ENCODE peak calls at places on chromosomes 13 and 19, in six cellular contexts. W is A549, S is K562, F is HCT116, K is stomach, Y is Peyer's patch. X is an unnamed sample.

GRCh38 chr19:54390942-54391577 is 24.2 kb upstream of the TTYH1 start:
- DNase-seq in W (peak; percentile 80), S (peak; percentile 71), F (peak; percentile 68), K (peak; percentile 39), Y (no peak), X (peak; percentile 30)

GRCh38 chr19:49468746-49469447 is 5.1 kb upstream of the FLT3LG start:
- DNase-seq in W (peak; percentile 82), S (peak; percentile 95), F (no peak), K (peak; percentile 56), Y (no peak), X (peak; percentile 18)

GRCh38 chr19:1251503-1252220 is 3.3 kb downstream of the MIDN start:
- DNase-seq in W (peak; percentile 84), S (peak; percentile 45), F (no peak), K (no peak), Y (peak; percentile 80), X (peak; percentile 61)

GRCh38 chr13:46775385-46776065 is 21.4 kb downstream of the ESD start:
- DNase-seq in W (no peak), S (no peak), F (no peak), K (no peak), Y (no peak), X (peak; percentile 30)

GRCh38 chr19:55345818-55346724 is 6.4 kb downstream of the KMT5C start:
- DNase-seq in W (peak; percentile 72), S (peak; percentile 32), F (no peak), K (peak; percentile 51), Y (peak; percentile 70), X (no peak)

GRCh38 chr19:55443045-55443823 is at the start of gene SHISA7:
- DNase-seq in W (peak; percentile 72), S (no peak), F (no peak), K (no peak), Y (no peak), X (no peak)

GRCh38 chr13:33132644-33133440 is 116.6 kb downstream of the KL start:
- DNase-seq in W (no peak), S (no peak), F (no peak), K (no peak), Y (no peak), X (no peak)

GRCh38 chr19:5170329-5170745 is 170.3 kb downstream of the PTPRS start:
- DNase-seq in W (peak; percentile 37), S (peak; percentile 67), F (no peak), K (peak; percentile 34), Y (no peak), X (peak; percentile 26)

GRCh38 chr19:31335716-31336115 is 13.5 kb downstream of the TSHZ3 start:
- DNase-seq in W (no peak), S (no peak), F (no peak), K (peak; percentile 10), Y (no peak), X (no peak)

GRCh38 chr13:36344173-36344572 is 2.0 kb downstream of the SPART start:
- DNase-seq in W (peak; percentile 26), S (peak; percentile 41), F (no peak), K (no peak), Y (no peak), X (no peak)

GRCh38 chr13:27353653-27354052 is 70.8 kb upstream of the GTF3A start:
- DNase-seq in W (no peak), S (no peak), F (no peak), K (no peak), Y (no peak), X (no peak)

GRCh38 chr13:103022328-103022727 is 43.9 kb downstream of the SLC10A2 start:
- DNase-seq in W (no peak), S (no peak), F (no peak), K (no peak), Y (no peak), X (no peak)

GRCh38 chr19:36058481-36059179 is 3.9 kb downstream of the WDR62 start:
- DNase-seq in W (no peak), S (no peak), F (no peak), K (no peak), Y (no peak), X (no peak)

GRCh38 chr19:36051637-36052036 is 2.4 kb downstream of the THAP8 start:
- DNase-seq in W (no peak), S (no peak), F (no peak), K (no peak), Y (no peak), X (no peak)

GRCh38 chr19:36054733-36055686 is at the start of gene WDR62:
- DNase-seq in W (peak; percentile 98), S (peak; percentile 95), F (peak; percentile 83), K (peak; percentile 94), Y (peak; percentile 97), X (peak; percentile 92)

GRCh38 chr19:36051236-36051635 is 2.8 kb downstream of the THAP8 start:
- DNase-seq in W (peak; percentile 67), S (peak; percentile 55), F (peak; percentile 33), K (no peak), Y (no peak), X (no peak)

DNA sequence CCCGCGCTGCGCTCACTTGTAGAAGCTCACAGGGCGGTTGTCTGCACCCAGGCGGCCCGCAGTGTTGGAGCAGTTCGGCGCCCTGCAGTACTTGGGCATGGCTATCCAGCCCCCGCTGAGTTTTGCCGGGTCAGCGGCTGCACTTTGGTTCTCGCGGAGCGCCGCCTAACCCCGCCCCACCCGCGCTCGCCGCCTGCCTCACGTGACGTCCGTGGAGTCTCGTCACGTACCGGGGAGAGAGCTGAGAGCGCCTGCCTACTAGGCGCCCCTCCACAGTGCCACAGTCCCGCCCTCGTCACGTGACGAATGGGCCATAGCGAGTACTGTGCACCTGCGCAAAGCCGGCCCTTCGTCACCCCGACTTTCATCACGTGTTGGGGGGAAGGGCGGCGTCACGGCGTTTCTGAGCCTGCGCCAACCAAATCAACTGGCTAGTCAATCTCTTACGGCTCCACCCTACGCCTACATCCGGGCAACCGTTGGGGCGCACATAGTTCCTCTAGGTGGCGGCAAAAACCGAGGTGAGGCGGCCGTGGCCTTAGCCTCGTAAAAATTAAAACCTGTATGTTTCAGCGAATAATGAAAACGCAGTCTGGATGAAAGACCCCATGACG is at the start of gene THAP8:
- DNase-seq in W (peak; percentile 100), S (peak; percentile 99), F (peak; percentile 97), K (peak; percentile 100), Y (peak; percentile 100), X (peak; percentile 100)
- TF ChIP-seq POLR2A in W (peak; percentile 93), S (peak; percentile 79), F (peak; percentile 56), K (peak; percentile 11), Y (peak; percentile 70), X (peak; percentile 80)

GRCh38 chr19:46863818-46864629 is 3.2 kb downstream of the ARHGAP35 start:
- DNase-seq in W (no peak), S (no peak), F (no peak), K (peak; percentile 39), Y (no peak), X (peak; percentile 89)
- H3K4me1 ChIP-seq in W (peaks cover 75% of the 10 kb centered on the region), S (peaks cover 28% of the 10 kb centered on the region), F (peaks cover 74% of the 10 kb centered on the region), K (peaks cover 86% of the 10 kb centered on the region), Y (peaks cover 3% of the 10 kb centered on the region), X (peaks cover 76% of the 10 kb centered on the region)

GRCh38 chr13:50894042-50894441 is 15.5 kb upstream of the RNASEH2B start:
- DNase-seq in W (no peak), S (no peak), F (no peak), K (no peak), Y (no peak), X (no peak)
- H3K4me3 ChIP-seq in W (no peak overlapping the region), S (no peak overlapping the region), F (no peak overlapping the region), K (no peak overlapping the region), Y (no peak overlapping the region), X (no peak overlapping the region)

DNA sequence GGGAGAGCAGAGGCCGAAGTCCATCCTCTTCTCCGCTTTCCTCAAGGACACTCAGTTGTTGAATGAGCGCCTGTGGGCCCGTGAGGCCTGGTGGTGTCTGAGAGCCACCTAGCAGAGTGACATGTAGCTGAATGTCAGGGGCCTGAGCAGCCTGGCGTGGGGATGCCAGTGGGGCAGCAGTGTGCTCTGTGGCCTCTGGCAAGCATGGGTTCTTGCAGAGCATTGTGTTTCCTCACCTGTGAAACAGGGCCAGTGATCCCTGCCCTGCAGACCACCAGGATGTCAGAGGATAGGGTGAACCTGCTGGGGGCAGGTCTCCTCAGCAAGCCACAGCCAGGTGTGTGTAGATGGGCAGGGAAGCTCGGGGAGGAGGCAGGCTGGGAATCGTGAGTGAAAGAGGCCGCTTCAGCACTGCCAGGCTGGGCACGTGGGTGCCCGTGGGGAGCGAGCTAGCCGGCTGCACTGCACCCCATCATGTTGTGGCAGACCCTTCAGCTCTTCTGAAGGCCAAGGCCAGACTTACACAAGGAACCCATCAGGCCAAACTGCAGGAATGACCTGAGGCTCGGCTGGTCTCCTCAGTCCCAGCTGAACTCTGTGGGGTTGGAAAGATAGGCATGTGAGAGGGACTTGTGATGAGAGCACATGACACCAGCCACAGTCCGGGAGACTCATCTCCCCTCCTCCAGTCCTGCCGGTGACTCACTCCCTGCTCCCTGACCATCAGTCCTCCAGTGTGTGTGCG is 5.0 kb downstream of the PPP1R37 start:
- DNase-seq in W (peak; percentile 83), S (peak; percentile 90), F (no peak), K (peak; percentile 51), Y (peak; percentile 80), X (no peak)
- TF ChIP-seq POLR2A in W (no peak), S (no peak), F (no peak), K (no peak), Y (no peak), X (no peak)

GRCh38 chr19:16339361-16339725 is 14.7 kb downstream of the KLF2 start:
- DNase-seq in W (no peak), S (no peak), F (no peak), K (no peak), Y (no peak), X (no peak)

GRCh38 chr19:16342002-16342715 is 17.5 kb downstream of the KLF2 start:
- DNase-seq in W (no peak), S (no peak), F (no peak), K (no peak), Y (no peak), X (peak; percentile 66)

GRCh38 chr19:16340092-16340491 is 15.5 kb downstream of the KLF2 start:
- DNase-seq in W (peak; percentile 39), S (no peak), F (no peak), K (no peak), Y (no peak), X (no peak)

GRCh38 chr19:16338470-16339360 is 14.1 kb downstream of the KLF2 start:
- DNase-seq in W (peak; percentile 72), S (no peak), F (peak; percentile 56), K (no peak), Y (no peak), X (peak; percentile 37)

GRCh38 chr19:16340654-16341053 is 16.0 kb downstream of the KLF2 start:
- DNase-seq in W (no peak), S (no peak), F (no peak), K (no peak), Y (no peak), X (no peak)
- H3K4me1 ChIP-seq in W (peaks cover 18% of the 10 kb centered on the region), S (peaks cover 10% of the 10 kb centered on the region), F (peaks cover 38% of the 10 kb centered on the region), K (peaks cover 47% of the 10 kb centered on the region), Y (peaks cover 11% of the 10 kb centered on the region), X (peaks cover 21% of the 10 kb centered on the region)

DNA sequence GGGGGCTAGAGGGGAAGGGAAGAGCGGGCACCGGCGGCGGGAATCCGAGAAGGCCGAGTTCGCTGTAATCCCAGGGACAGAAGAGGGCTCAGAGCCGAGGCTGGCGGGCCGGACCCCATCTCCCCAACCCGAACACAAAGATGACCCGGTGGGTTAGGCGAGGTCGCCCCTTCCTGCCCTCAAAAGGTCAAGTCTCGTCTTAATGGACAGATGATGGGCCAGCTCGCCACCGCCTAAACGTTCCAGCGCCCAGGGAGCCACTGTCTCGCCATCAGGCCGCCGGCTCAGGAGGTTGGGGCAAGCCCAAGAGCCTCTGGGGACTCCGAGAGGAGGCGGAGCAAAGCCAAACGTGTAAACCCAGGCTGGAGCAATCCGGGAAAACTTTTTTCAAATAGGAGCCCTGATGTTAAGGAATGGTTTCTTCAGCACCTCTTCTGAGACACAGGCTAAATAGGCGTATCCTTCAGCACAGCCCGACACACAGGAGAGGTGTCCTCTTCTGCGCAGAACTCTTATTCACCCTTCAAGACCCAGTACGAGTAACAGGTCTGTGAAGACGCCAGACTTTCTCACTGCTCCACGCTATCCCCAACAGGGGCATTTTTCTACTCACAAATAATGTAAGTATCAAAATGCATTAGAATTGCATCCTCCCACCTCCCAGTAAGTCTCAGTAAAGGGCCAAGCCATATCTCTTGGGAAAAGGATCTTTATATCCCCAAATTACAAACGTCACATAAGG is 6.3 kb upstream of the POU4F1 start:
- DNase-seq in W (peak; percentile 14), S (no peak), F (no peak), K (no peak), Y (no peak), X (no peak)
- H3K4me3 ChIP-seq in W (peak overlapping the region; percentile 62), S (no peak overlapping the region), F (no peak overlapping the region), K (peak overlapping the region; percentile 60), Y (peak overlapping the region; percentile 35), X (no peak overlapping the region)